ENCODE peak calls at places on chromosomes 1 and 21, in four cellular contexts. A is small intestine, P is fibroblast of lung, U is left lung. Y is an unnamed sample.
A peak's percentile ranks its signal among the peaks of the same experiment; 100 is the strongest.

GRCh38 chr1:162035241-162035640 is 11.6 kb upstream of the OLFML2B start:
- DNase-seq in A (no peak), P (peak; percentile 60), U (no peak), Y (no peak)

GRCh38 chr1:230359992-230360391 is 66.1 kb downstream of the PGBD5 start:
- DNase-seq in A (no peak), P (peak; percentile 70), U (no peak), Y (no peak)

GRCh38 chr1:204321051-204321450 is 38.7 kb downstream of the PLEKHA6 start:
- DNase-seq in A (no peak), P (no peak), U (no peak), Y (no peak)

GRCh38 chr1:180898441-180899219 is 14.1 kb upstream of the KIAA1614 start:
- DNase-seq in A (no peak), P (no peak), U (no peak), Y (no peak)

GRCh38 chr1:9350011-9350907 is 57.6 kb downstream of the SPSB1 start:
- DNase-seq in A (peak; percentile 46), P (peak; percentile 64), U (peak; percentile 57), Y (peak; percentile 56)

GRCh38 chr1:45123358-45123757 is 83.0 kb downstream of the ZSWIM5 start:
- DNase-seq in A (no peak), P (no peak), U (no peak), Y (no peak)

GRCh38 chr1:2350486-2350885 is 40.9 kb downstream of the MORN1 start:
- DNase-seq in A (no peak), P (no peak), U (peak; percentile 58), Y (peak; percentile 23)

GRCh38 chr1:227734546-227734857 is 600 bp downstream of the JMJD4 start:
- DNase-seq in A (no peak), P (no peak), U (no peak), Y (no peak)

GRCh38 chr21:38095220-38095619 is 161.6 kb upstream of the KCNJ15 start:
- DNase-seq in A (no peak), P (peak; percentile 16), U (no peak), Y (no peak)

GRCh38 chr1:31264790-31265386 is 25.2 kb upstream of the NKAIN1 start:
- DNase-seq in A (no peak), P (no peak), U (no peak), Y (no peak)

GRCh38 chr1:109654519-109654918 is 1.4 kb upstream of the GSTM4 start:
- DNase-seq in A (no peak), P (no peak), U (no peak), Y (no peak)

GRCh38 chr1:14334336-14335176 is 263.9 kb upstream of the KAZN start:
- DNase-seq in A (peak; percentile 86), P (peak; percentile 20), U (no peak), Y (no peak)

GRCh38 chr1:174968750-174969244 is 30.9 kb upstream of the CACYBP start:
- DNase-seq in A (peak; percentile 62), P (peak; percentile 96), U (no peak), Y (no peak)

GRCh38 chr1:172270605-172271004 is 149.9 kb upstream of the C1orf105 start:
- DNase-seq in A (no peak), P (peak; percentile 70), U (no peak), Y (no peak)

GRCh38 chr1:24764848-24765247 is 19.6 kb downstream of the CLIC4 start:
- DNase-seq in A (no peak), P (no peak), U (no peak), Y (no peak)

GRCh38 chr1:24763671-24764070 is 18.4 kb downstream of the CLIC4 start:
- DNase-seq in A (no peak), P (no peak), U (no peak), Y (no peak)

GRCh38 chr1:24765308-24765988 is 20.2 kb downstream of the CLIC4 start:
- DNase-seq in A (no peak), P (peak; percentile 73), U (no peak), Y (no peak)

GRCh38 chr1:24762133-24762676 is 17.0 kb downstream of the CLIC4 start:
- DNase-seq in A (no peak), P (peak; percentile 54), U (no peak), Y (no peak)

GRCh38 chr1:24764439-24764838 is 19.2 kb downstream of the CLIC4 start:
- DNase-seq in A (no peak), P (no peak), U (no peak), Y (no peak)
- H3K4me1 ChIP-seq in A (no peaks in the 10 kb centered on the region), P (peaks cover 4% of the 10 kb centered on the region), U (peaks cover 5% of the 10 kb centered on the region), Y (peaks cover 5% of the 10 kb centered on the region)

GRCh38 chr1:32611859-32612188 is 38.5 kb downstream of the ZBTB8OS start:
- DNase-seq in A (no peak), P (no peak), U (no peak), Y (no peak)
- H3K4me3 ChIP-seq in A (peak overlapping the region; percentile 43), P (peak overlapping the region; percentile 70), U (peak overlapping the region; percentile 44), Y (peak overlapping the region; percentile 78)

DNA sequence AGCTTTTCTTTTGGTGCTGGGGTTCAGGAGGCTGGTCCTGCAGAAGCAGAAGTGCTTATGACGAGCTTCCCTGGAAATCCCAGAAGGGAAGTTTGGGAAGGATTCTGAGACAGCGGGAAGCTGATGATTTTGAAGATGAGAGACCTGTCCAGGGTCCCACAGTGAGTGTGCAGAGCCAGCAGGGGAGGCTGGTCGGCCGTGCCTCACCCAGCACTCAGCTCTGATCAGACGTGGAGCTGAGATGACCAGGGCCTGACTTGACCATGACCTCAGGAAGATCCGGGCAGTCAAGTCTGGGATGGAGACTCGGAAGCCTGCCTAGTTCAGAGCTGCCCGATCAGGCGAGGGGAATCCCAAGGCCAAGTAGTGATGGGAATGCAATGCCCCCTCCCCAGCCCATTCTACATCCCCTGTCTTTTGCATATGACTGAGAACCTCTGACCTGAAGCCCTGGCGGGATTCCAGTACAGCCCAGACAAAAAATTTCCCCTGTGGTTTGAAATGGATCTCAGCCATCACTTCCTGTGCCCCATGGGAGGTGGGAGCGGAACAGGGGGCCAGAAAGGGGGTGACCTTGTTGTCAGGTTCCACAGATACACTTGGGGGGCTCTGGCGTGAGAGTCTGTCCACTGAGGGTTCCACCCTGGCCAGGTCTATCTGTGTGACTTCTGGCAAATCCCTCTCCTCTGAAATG is 96.8 kb upstream of the RUNX3 start:
- DNase-seq in A (no peak), P (no peak), U (peak; percentile 21), Y (no peak)
- H3K4me1 ChIP-seq in A (no peaks in the 10 kb centered on the region), P (peaks cover 3% of the 10 kb centered on the region), U (no peaks in the 10 kb centered on the region), Y (no peaks in the 10 kb centered on the region)

GRCh38 chr1:27011058-27011764 is 1.4 kb downstream of the TENT5B start:
- DNase-seq in A (peak; percentile 49), P (peak; percentile 92), U (peak; percentile 89), Y (peak; percentile 65)
- H3K4me3 ChIP-seq in A (no peak overlapping the region), P (no peak overlapping the region), U (peak overlapping the region; percentile 49), Y (no peak overlapping the region)

Y was measured in psoas muscle.